ENCODE peak calls at places on chromosomes 2 and 18, in five cellular contexts. E is prostate gland; V is CD8-positive, alpha-beta T cell; G is IMR-90; S is AG10803. L is an unnamed sample.

GRCh38 chr18:37420315-37420880 is 145.2 kb downstream of the CELF4 start:
- DNase-seq in E (no peak), V (no peak), G (no peak), S (no peak), L (no peak)

GRCh38 chr2:236665572-236666118 is 96.0 kb downstream of the ACKR3 start:
- DNase-seq in E (no peak), V (no peak), G (no peak), S (peak; percentile 31), L (no peak)

GRCh38 chr2:188974184-188974583 is at the start of gene COL3A1:
- DNase-seq in E (no peak), V (no peak), G (peak; percentile 80), S (peak; percentile 81), L (no peak)

GRCh38 chr18:58394607-58395425 is 234.1 kb downstream of the ALPK2 start:
- DNase-seq in E (no peak), V (no peak), G (peak; percentile 46), S (peak; percentile 53), L (no peak)

GRCh38 chr2:19796036-19796703 is 105.6 kb downstream of the TTC32 start:
- DNase-seq in E (no peak), V (no peak), G (peak; percentile 45), S (peak; percentile 99), L (no peak)

GRCh38 chr2:144378551-144378950 is 141.4 kb downstream of the ZEB2 start:
- DNase-seq in E (no peak), V (no peak), G (no peak), S (peak; percentile 55), L (no peak)

GRCh38 chr18:58247363-58247834 is 203.4 kb downstream of the NEDD4L start:
- DNase-seq in E (no peak), V (no peak), G (peak; percentile 11), S (no peak), L (no peak)

GRCh38 chr2:109677815-109678580 is 63.8 kb downstream of the SOWAHC start:
- DNase-seq in E (no peak), V (no peak), G (no peak), S (no peak), L (no peak)

GRCh38 chr2:86298411-86299390 is 38.7 kb downstream of the REEP1 start:
- DNase-seq in E (no peak), V (no peak), G (no peak), S (peak; percentile 6), L (no peak)

GRCh38 chr18:60019463-60019840 is 119.7 kb downstream of the PMAIP1 start:
- DNase-seq in E (no peak), V (no peak), G (peak; percentile 87), S (peak; percentile 90), L (no peak)

GRCh38 chr2:109447811-109448210 is 166.0 kb downstream of the SEPTIN10 start:
- DNase-seq in E (no peak), V (no peak), G (no peak), S (no peak), L (no peak)

GRCh38 chr18:32373995-32374394 is 96.7 kb downstream of the GAREM1 start:
- DNase-seq in E (no peak), V (no peak), G (peak; percentile 52), S (no peak), L (no peak)

GRCh38 chr2:85935746-85936208 is 47.0 kb upstream of the ST3GAL5 start:
- DNase-seq in E (no peak), V (no peak), G (peak; percentile 71), S (peak; percentile 72), L (no peak)

GRCh38 chr18:79971986-79972385 is 7.5 kb downstream of the HSBP1L1 start:
- DNase-seq in E (no peak), V (no peak), G (no peak), S (no peak), L (no peak)

GRCh38 chr2:10452334-10452733 is 4.2 kb upstream of the ODC1 start:
- DNase-seq in E (peak; percentile 80), V (no peak), G (peak; percentile 90), S (peak; percentile 78), L (no peak)

GRCh38 chr2:147082850-147083522 is 761.8 kb upstream of the ACVR2A start:
- DNase-seq in E (peak; percentile 45), V (no peak), G (peak; percentile 62), S (peak; percentile 89), L (peak; percentile 72)

GRCh38 chr2:38098351-38099095 is 22.6 kb upstream of the CYP1B1 start:
- DNase-seq in E (no peak), V (no peak), G (no peak), S (peak; percentile 37), L (no peak)

GRCh38 chr2:169767243-169767888 is 31.3 kb upstream of the SSB start:
- DNase-seq in E (peak; percentile 69), V (peak; percentile 69), G (peak; percentile 64), S (peak; percentile 62), L (peak; percentile 21)

GRCh38 chr2:169770991-169771390 is 27.7 kb upstream of the SSB start:
- DNase-seq in E (no peak), V (no peak), G (no peak), S (no peak), L (no peak)

GRCh38 chr2:169765523-169765922 is 31.9 kb downstream of the KLHL23 start:
- DNase-seq in E (no peak), V (no peak), G (peak; percentile 78), S (no peak), L (no peak)

GRCh38 chr2:169771612-169772011 is 27.1 kb upstream of the SSB start:
- DNase-seq in E (no peak), V (no peak), G (no peak), S (no peak), L (no peak)

DNA sequence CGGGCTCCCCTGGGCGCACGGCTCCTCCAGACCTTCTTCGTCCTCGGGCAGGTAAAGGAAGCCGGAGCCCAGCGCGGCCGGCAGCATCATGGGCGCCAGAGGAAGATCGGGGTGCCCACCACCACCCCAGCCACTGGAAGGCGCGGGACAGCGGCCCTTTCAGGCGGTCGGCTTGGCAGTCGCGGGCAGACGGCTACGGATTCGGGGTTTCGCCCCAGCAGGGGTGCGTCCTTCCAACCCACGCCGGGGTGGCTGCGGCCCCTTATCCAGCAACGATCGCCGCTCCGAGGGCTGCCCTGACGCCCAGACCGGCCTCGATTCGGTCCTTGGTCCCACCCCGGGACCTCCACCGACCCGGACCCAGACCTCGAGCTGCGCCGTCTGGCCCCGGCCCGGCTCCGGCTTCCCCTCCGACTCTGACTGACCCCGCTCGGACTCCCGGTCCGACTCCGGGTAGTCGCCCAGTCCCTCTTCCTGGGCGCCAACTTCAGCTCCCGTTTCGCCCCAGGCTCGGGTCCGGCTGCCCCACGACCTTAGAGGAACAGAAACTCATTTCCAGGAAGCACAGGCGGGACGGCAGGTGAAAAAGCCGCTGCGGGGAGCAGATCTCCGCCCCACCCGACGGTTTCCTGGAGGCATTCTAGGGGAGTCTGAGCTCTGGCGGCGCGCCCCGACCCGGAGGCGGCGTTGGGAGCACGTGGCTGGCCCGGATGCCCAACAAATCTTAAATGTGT is 30.2 kb upstream of the SSB start:
- DNase-seq in E (no peak), V (peak; percentile 50), G (no peak), S (no peak), L (no peak)
- H3K4me3 ChIP-seq in E (peak overlapping the region; percentile 9), V (peak overlapping the region; percentile 52), G (no peak overlapping the region), S (peak overlapping the region; percentile 29), L (peak overlapping the region; percentile 39)

DNA sequence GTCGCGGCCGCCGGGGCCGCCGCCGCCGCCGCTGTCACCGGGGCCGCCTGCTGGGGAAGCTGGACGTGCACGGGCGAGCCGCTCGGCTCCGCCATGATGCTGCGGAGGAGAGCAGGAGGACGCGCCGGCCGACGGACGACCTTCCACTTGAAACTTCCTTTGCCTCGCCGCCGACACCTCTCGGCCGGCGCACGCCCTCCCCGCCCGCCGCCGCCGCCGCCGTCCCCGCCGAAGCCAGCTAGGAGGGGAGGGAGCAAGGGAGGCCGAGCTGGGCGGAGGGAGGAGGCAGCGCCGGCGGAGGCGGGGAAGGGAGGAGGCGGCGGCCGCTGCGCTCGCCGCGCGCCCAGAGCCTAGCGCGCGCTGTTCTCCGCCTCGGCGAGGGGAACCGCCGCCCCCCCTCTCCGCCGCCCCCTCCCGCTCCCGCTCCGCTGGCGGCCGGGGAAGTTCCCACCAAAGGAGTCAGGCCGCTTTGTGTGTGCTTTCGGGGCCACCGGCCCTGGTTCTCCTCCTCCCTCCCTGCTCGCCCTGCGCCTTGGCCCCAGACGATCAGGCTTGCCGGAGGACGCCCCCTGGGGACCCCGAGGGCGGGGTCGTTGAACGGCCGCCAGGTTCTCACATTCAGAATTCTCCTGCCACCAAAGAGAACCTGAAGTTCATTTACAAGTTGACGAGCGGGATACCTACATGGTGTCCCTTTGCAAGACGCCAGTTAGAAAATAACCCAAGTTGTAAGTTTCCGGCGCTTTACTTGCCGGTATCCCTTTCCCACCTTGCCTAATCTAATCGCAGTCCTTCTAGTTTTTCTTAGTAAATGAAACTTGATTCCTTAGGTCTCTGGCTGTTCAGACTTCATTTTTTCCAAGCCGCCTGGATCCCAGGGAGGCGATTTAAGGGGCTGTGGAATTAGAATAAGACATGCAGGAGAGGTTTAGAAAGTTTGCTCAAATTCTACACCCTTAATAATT is at the start of gene STK39:
- DNase-seq in E (peak; percentile 74), V (peak; percentile 72), G (peak; percentile 73), S (peak; percentile 71), L (no peak)
- TF ChIP-seq CTCF in E (no peak), V (peak; percentile 15), G (peak; percentile 5), S (no peak), L (no peak)

GRCh38 chr2:75006041-75006440 is 47.6 kb downstream of the POLE4 start:
- DNase-seq in E (no peak), V (no peak), G (no peak), S (no peak), L (no peak)

GRCh38 chr2:75007819-75008218 is 49.4 kb downstream of the POLE4 start:
- DNase-seq in E (no peak), V (no peak), G (no peak), S (no peak), L (no peak)

GRCh38 chr2:75010571-75010970 is 52.1 kb downstream of the POLE4 start:
- DNase-seq in E (no peak), V (no peak), G (no peak), S (no peak), L (no peak)

GRCh38 chr2:75003773-75004172 is 45.3 kb downstream of the POLE4 start:
- DNase-seq in E (no peak), V (no peak), G (peak; percentile 18), S (no peak), L (no peak)

DNA sequence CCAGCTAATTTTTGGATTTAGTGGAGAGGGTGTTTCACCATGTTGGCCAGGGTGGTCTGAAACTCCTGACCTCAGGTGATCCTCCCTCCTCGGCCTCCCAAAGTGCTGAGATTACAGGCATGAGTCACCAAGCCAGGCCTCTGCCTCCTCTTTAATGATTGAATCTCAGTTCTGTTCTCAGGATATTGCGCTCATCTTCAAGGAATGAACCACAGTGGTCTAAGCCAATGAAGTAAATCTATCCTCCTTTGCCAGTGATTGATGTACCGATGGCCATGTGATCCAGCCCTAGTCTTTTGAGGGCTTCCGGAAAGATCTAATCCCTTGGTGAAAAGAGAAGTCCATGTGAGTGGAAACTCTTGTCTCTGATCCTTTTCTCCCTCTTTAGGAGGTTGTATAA is 48.6 kb downstream of the POLE4 start:
- DNase-seq in E (no peak), V (no peak), G (peak; percentile 12), S (no peak), L (no peak)
- H3K4me3 ChIP-seq in E (no peak overlapping the region), V (no peak overlapping the region), G (no peak overlapping the region), S (no peak overlapping the region), L (no peak overlapping the region)

GRCh38 chr2:207319321-207319720 is 153.6 kb upstream of the KLF7 start:
- DNase-seq in E (no peak), V (no peak), G (no peak), S (no peak), L (no peak)

GRCh38 chr2:207317358-207317984 is 151.7 kb upstream of the KLF7 start:
- DNase-seq in E (no peak), V (no peak), G (peak; percentile 64), S (peak; percentile 69), L (no peak)

GRCh38 chr2:207321504-207321903 is 155.8 kb upstream of the KLF7 start:
- DNase-seq in E (no peak), V (no peak), G (no peak), S (no peak), L (no peak)

GRCh38 chr2:207318071-207318683 is 152.4 kb upstream of the KLF7 start:
- DNase-seq in E (no peak), V (no peak), G (no peak), S (no peak), L (no peak)

GRCh38 chr2:207320381-207321159 is 154.8 kb upstream of the KLF7 start:
- DNase-seq in E (no peak), V (no peak), G (peak; percentile 45), S (no peak), L (no peak)
- TF ChIP-seq CTCF in E (no peak), V (no peak), G (peak; percentile 6), S (peak; percentile 14), L (no peak)

L was measured in GM12864.